ENCODE peak calls at places on chromosomes 11 and 22, in eight cellular contexts. One of them, this sample, is unnamed.

GRCh38 chr11:134071766-134072403 is 3.0 kb downstream of the JAM3 start:
- DNase-seq in activated CD4-positive, alpha-beta T cell treated with anti-CD3 and anti-CD28 coated beads, Interleukin-2, amount 50 U/mL, for 48 hours: no peak
- DNase-seq in heart left ventricle: no peak
- DNase-seq in amygdala: no peak
- DNase-seq in mucosa of gallbladder: no peak
- DNase-seq in left lobe of liver: no peak
- DNase-seq in ACHN: no peak
- DNase-seq in stimulated activated CD8-positive, alpha-beta memory T cell treated with anti-CD3 and anti-CD28 coated beads, Interleukin-7, amount 100 ng/mL, for 1 hour: no peak
- DNase-seq in this sample: no peak

GRCh38 chr11:62725686-62726085 is 1.6 kb downstream of the HNRNPUL2 start:
- DNase-seq in activated CD4-positive, alpha-beta T cell treated with anti-CD3 and anti-CD28 coated beads, Interleukin-2, amount 50 U/mL, for 48 hours: no peak
- DNase-seq in heart left ventricle: no peak
- DNase-seq in amygdala: no peak
- DNase-seq in mucosa of gallbladder: no peak
- DNase-seq in left lobe of liver: no peak
- DNase-seq in ACHN: no peak
- DNase-seq in stimulated activated CD8-positive, alpha-beta memory T cell treated with anti-CD3 and anti-CD28 coated beads, Interleukin-7, amount 100 ng/mL, for 1 hour: no peak
- DNase-seq in this sample: peak; percentile 59

GRCh38 chr11:43969543-43969942 is 27.1 kb downstream of the C11orf96 start:
- DNase-seq in activated CD4-positive, alpha-beta T cell treated with anti-CD3 and anti-CD28 coated beads, Interleukin-2, amount 50 U/mL, for 48 hours: no peak
- DNase-seq in heart left ventricle: peak; percentile 72
- DNase-seq in amygdala: no peak
- DNase-seq in mucosa of gallbladder: no peak
- DNase-seq in left lobe of liver: no peak
- DNase-seq in ACHN: no peak
- DNase-seq in stimulated activated CD8-positive, alpha-beta memory T cell treated with anti-CD3 and anti-CD28 coated beads, Interleukin-7, amount 100 ng/mL, for 1 hour: no peak
- DNase-seq in this sample: no peak

GRCh38 chr22:28736296-28737155 is 5.1 kb downstream of the CHEK2 start:
- DNase-seq in activated CD4-positive, alpha-beta T cell treated with anti-CD3 and anti-CD28 coated beads, Interleukin-2, amount 50 U/mL, for 48 hours: no peak
- DNase-seq in heart left ventricle: no peak
- DNase-seq in amygdala: no peak
- DNase-seq in mucosa of gallbladder: no peak
- DNase-seq in left lobe of liver: no peak
- DNase-seq in ACHN: no peak
- DNase-seq in stimulated activated CD8-positive, alpha-beta memory T cell treated with anti-CD3 and anti-CD28 coated beads, Interleukin-7, amount 100 ng/mL, for 1 hour: no peak
- DNase-seq in this sample: no peak

GRCh38 chr11:100525197-100525596 is 161.9 kb upstream of the ARHGAP42 start:
- DNase-seq in activated CD4-positive, alpha-beta T cell treated with anti-CD3 and anti-CD28 coated beads, Interleukin-2, amount 50 U/mL, for 48 hours: no peak
- DNase-seq in heart left ventricle: no peak
- DNase-seq in amygdala: no peak
- DNase-seq in mucosa of gallbladder: no peak
- DNase-seq in left lobe of liver: peak; percentile 76
- DNase-seq in ACHN: no peak
- DNase-seq in stimulated activated CD8-positive, alpha-beta memory T cell treated with anti-CD3 and anti-CD28 coated beads, Interleukin-7, amount 100 ng/mL, for 1 hour: no peak
- DNase-seq in this sample: no peak

GRCh38 chr11:12128191-12128841 is 17.9 kb downstream of the MICAL2 start:
- DNase-seq in activated CD4-positive, alpha-beta T cell treated with anti-CD3 and anti-CD28 coated beads, Interleukin-2, amount 50 U/mL, for 48 hours: no peak
- DNase-seq in heart left ventricle: no peak
- DNase-seq in amygdala: no peak
- DNase-seq in mucosa of gallbladder: no peak
- DNase-seq in left lobe of liver: no peak
- DNase-seq in ACHN: no peak
- DNase-seq in stimulated activated CD8-positive, alpha-beta memory T cell treated with anti-CD3 and anti-CD28 coated beads, Interleukin-7, amount 100 ng/mL, for 1 hour: no peak
- DNase-seq in this sample: peak; percentile 26

GRCh38 chr11:120652705-120653335 is 141.3 kb downstream of the GRIK4 start:
- DNase-seq in activated CD4-positive, alpha-beta T cell treated with anti-CD3 and anti-CD28 coated beads, Interleukin-2, amount 50 U/mL, for 48 hours: no peak
- DNase-seq in heart left ventricle: no peak
- DNase-seq in amygdala: no peak
- DNase-seq in mucosa of gallbladder: no peak
- DNase-seq in left lobe of liver: no peak
- DNase-seq in ACHN: no peak
- DNase-seq in stimulated activated CD8-positive, alpha-beta memory T cell treated with anti-CD3 and anti-CD28 coated beads, Interleukin-7, amount 100 ng/mL, for 1 hour: no peak
- DNase-seq in this sample: peak; percentile 11

GRCh38 chr11:65452806-65453490 is 30.4 kb downstream of the NEAT1 start:
- DNase-seq in activated CD4-positive, alpha-beta T cell treated with anti-CD3 and anti-CD28 coated beads, Interleukin-2, amount 50 U/mL, for 48 hours: no peak
- DNase-seq in heart left ventricle: no peak
- DNase-seq in amygdala: no peak
- DNase-seq in mucosa of gallbladder: no peak
- DNase-seq in left lobe of liver: peak; percentile 35
- DNase-seq in ACHN: no peak
- DNase-seq in stimulated activated CD8-positive, alpha-beta memory T cell treated with anti-CD3 and anti-CD28 coated beads, Interleukin-7, amount 100 ng/mL, for 1 hour: no peak
- DNase-seq in this sample: peak; percentile 10

GRCh38 chr11:135073444-135073843 is 661.4 kb upstream of the B3GAT1 start:
- DNase-seq in activated CD4-positive, alpha-beta T cell treated with anti-CD3 and anti-CD28 coated beads, Interleukin-2, amount 50 U/mL, for 48 hours: no peak
- DNase-seq in heart left ventricle: no peak
- DNase-seq in amygdala: no peak
- DNase-seq in mucosa of gallbladder: no peak
- DNase-seq in left lobe of liver: no peak
- DNase-seq in ACHN: no peak
- DNase-seq in stimulated activated CD8-positive, alpha-beta memory T cell treated with anti-CD3 and anti-CD28 coated beads, Interleukin-7, amount 100 ng/mL, for 1 hour: no peak
- DNase-seq in this sample: no peak

GRCh38 chr11:70432580-70432979 is 34.3 kb downstream of the CTTN start:
- DNase-seq in activated CD4-positive, alpha-beta T cell treated with anti-CD3 and anti-CD28 coated beads, Interleukin-2, amount 50 U/mL, for 48 hours: no peak
- DNase-seq in heart left ventricle: no peak
- DNase-seq in amygdala: no peak
- DNase-seq in mucosa of gallbladder: no peak
- DNase-seq in left lobe of liver: no peak
- DNase-seq in ACHN: no peak
- DNase-seq in stimulated activated CD8-positive, alpha-beta memory T cell treated with anti-CD3 and anti-CD28 coated beads, Interleukin-7, amount 100 ng/mL, for 1 hour: no peak
- DNase-seq in this sample: no peak

GRCh38 chr11:47656284-47656915 is 14.0 kb upstream of the MTCH2 start:
- DNase-seq in activated CD4-positive, alpha-beta T cell treated with anti-CD3 and anti-CD28 coated beads, Interleukin-2, amount 50 U/mL, for 48 hours: no peak
- DNase-seq in heart left ventricle: no peak
- DNase-seq in amygdala: no peak
- DNase-seq in mucosa of gallbladder: no peak
- DNase-seq in left lobe of liver: no peak
- DNase-seq in ACHN: no peak
- DNase-seq in stimulated activated CD8-positive, alpha-beta memory T cell treated with anti-CD3 and anti-CD28 coated beads, Interleukin-7, amount 100 ng/mL, for 1 hour: no peak
- DNase-seq in this sample: no peak

GRCh38 chr22:20750461-20751184 is 23.3 kb upstream of the SERPIND1 start:
- DNase-seq in activated CD4-positive, alpha-beta T cell treated with anti-CD3 and anti-CD28 coated beads, Interleukin-2, amount 50 U/mL, for 48 hours: peak; percentile 56
- DNase-seq in heart left ventricle: peak; percentile 80
- DNase-seq in amygdala: no peak
- DNase-seq in mucosa of gallbladder: peak; percentile 51
- DNase-seq in left lobe of liver: no peak
- DNase-seq in ACHN: peak; percentile 74
- DNase-seq in stimulated activated CD8-positive, alpha-beta memory T cell treated with anti-CD3 and anti-CD28 coated beads, Interleukin-7, amount 100 ng/mL, for 1 hour: no peak
- DNase-seq in this sample: peak; percentile 57

GRCh38 chr11:111913997-111914396 is 1.5 kb downstream of the HSPB2 start:
- DNase-seq in activated CD4-positive, alpha-beta T cell treated with anti-CD3 and anti-CD28 coated beads, Interleukin-2, amount 50 U/mL, for 48 hours: no peak
- DNase-seq in heart left ventricle: peak; percentile 65
- DNase-seq in amygdala: peak; percentile 62
- DNase-seq in mucosa of gallbladder: no peak
- DNase-seq in left lobe of liver: no peak
- DNase-seq in ACHN: peak; percentile 49
- DNase-seq in stimulated activated CD8-positive, alpha-beta memory T cell treated with anti-CD3 and anti-CD28 coated beads, Interleukin-7, amount 100 ng/mL, for 1 hour: no peak
- DNase-seq in this sample: no peak

GRCh38 chr11:115701284-115701875 is 197.2 kb upstream of the CADM1 start:
- DNase-seq in activated CD4-positive, alpha-beta T cell treated with anti-CD3 and anti-CD28 coated beads, Interleukin-2, amount 50 U/mL, for 48 hours: no peak
- DNase-seq in heart left ventricle: no peak
- DNase-seq in amygdala: no peak
- DNase-seq in mucosa of gallbladder: no peak
- DNase-seq in left lobe of liver: no peak
- DNase-seq in ACHN: no peak
- DNase-seq in stimulated activated CD8-positive, alpha-beta memory T cell treated with anti-CD3 and anti-CD28 coated beads, Interleukin-7, amount 100 ng/mL, for 1 hour: no peak
- DNase-seq in this sample: no peak

This sample was measured in HT-29.